ENCODE peak calls at places on chromosomes 11 and 22, in six cellular contexts. S, V, F, M, Q and R are unnamed samples.

GRCh38 chr11:102946237-102946636 is 9.3 kb downstream of the MMP13 start:
- DNase-seq in S (no peak), V (no peak), F (no peak), M (no peak), Q (no peak), R (no peak)

GRCh38 chr11:61974766-61975631 is 7.6 kb upstream of the FTH1 start:
- DNase-seq in S (no peak), V (no peak), F (peak), M (peak), Q (peak), R (no peak)

GRCh38 chr11:15793032-15793996 is 563.0 kb downstream of the SOX6 start:
- DNase-seq in S (no peak), V (no peak), F (no peak), M (no peak), Q (no peak), R (peak)

GRCh38 chr11:102345923-102346322 is 1.1 kb upstream of the BIRC2 start:
- DNase-seq in S (no peak), V (no peak), F (no peak), M (no peak), Q (no peak), R (peak)

GRCh38 chr11:104764718-104765045 is 133.6 kb downstream of the CASP12 start:
- DNase-seq in S (no peak), V (no peak), F (no peak), M (no peak), Q (no peak), R (no peak)

GRCh38 chr11:18135308-18135707 is 2.9 kb downstream of the MRGPRX3 start:
- DNase-seq in S (peak), V (no peak), F (no peak), M (no peak), Q (no peak), R (no peak)

GRCh38 chr11:115180272-115180671 is 323.9 kb downstream of the CADM1 start:
- DNase-seq in S (no peak), V (no peak), F (no peak), M (no peak), Q (no peak), R (no peak)

GRCh38 chr11:1156506-1157340 is 1.0 kb upstream of the MUC5AC start:
- DNase-seq in S (no peak), V (no peak), F (no peak), M (no peak), Q (no peak), R (no peak)

GRCh38 chr22:32613773-32614172 is 139.2 kb downstream of the FBXO7 start:
- DNase-seq in S (no peak), V (no peak), F (no peak), M (no peak), Q (no peak), R (no peak)

GRCh38 chr11:87290304-87290922 is 252.7 kb downstream of the TMEM135 start:
- DNase-seq in S (peak), V (no peak), F (no peak), M (no peak), Q (no peak), R (peak)

GRCh38 chr22:19108807-19109197 is 13.4 kb downstream of the DGCR2 start:
- DNase-seq in S (no peak), V (no peak), F (no peak), M (no peak), Q (no peak), R (no peak)

GRCh38 chr11:563812-564578 is 3.2 kb downstream of the RASSF7 start:
- DNase-seq in S (no peak), V (no peak), F (peak), M (no peak), Q (no peak), R (no peak)

GRCh38 chr22:46514592-46515207 is 22.7 kb downstream of the CELSR1 start:
- DNase-seq in S (no peak), V (no peak), F (no peak), M (no peak), Q (no peak), R (peak)

GRCh38 chr11:76838422-76839068 is 22.2 kb upstream of the ACER3 start:
- DNase-seq in S (peak), V (no peak), F (no peak), M (no peak), Q (no peak), R (no peak)
- TF ChIP-seq CTCF in S (peak), V (no peak), F (no peak), M (no peak), Q (no peak), R (no peak)

GRCh38 chr11:122098223-122098980 is 17.6 kb downstream of the BLID start:
- DNase-seq in S (no peak), V (no peak), F (no peak), M (no peak), Q (no peak), R (no peak)
- H3K27ac ChIP-seq in S (no peak), V (no peak), F (peak), M (no peak), Q (peak), R (no peak)

GRCh38 chr11:116831790-116832349 is 2.2 kb downstream of the APOC3 start:
- DNase-seq in S (no peak), V (no peak), F (no peak), M (no peak), Q (no peak), R (no peak)

GRCh38 chr11:116833816-116834534 is 3.4 kb downstream of the APOA1 start:
- DNase-seq in S (no peak), V (no peak), F (no peak), M (peak), Q (no peak), R (no peak)

GRCh38 chr11:116833491-116833815 is 3.7 kb downstream of the APOC3 start:
- DNase-seq in S (no peak), V (no peak), F (no peak), M (no peak), Q (no peak), R (no peak)

GRCh38 chr11:116830184-116830912 is 641 bp downstream of the APOC3 start:
- DNase-seq in S (no peak), V (no peak), F (no peak), M (no peak), Q (no peak), R (no peak)

GRCh38 chr11:116832350-116833290 is 2.9 kb downstream of the APOC3 start:
- DNase-seq in S (no peak), V (no peak), F (no peak), M (peak), Q (no peak), R (no peak)
- TF ChIP-seq CTCF in S (no peak), V (peak), F (no peak), M (peak), Q (no peak), R (no peak)

GRCh38 chr11:75475767-75476650 is 43.0 kb upstream of the KLHL35 start:
- DNase-seq in S (no peak), V (no peak), F (no peak), M (no peak), Q (peak), R (peak)
- H3K27ac ChIP-seq in S (no peak), V (no peak), F (peak), M (no peak), Q (peak), R (peak)

DNA sequence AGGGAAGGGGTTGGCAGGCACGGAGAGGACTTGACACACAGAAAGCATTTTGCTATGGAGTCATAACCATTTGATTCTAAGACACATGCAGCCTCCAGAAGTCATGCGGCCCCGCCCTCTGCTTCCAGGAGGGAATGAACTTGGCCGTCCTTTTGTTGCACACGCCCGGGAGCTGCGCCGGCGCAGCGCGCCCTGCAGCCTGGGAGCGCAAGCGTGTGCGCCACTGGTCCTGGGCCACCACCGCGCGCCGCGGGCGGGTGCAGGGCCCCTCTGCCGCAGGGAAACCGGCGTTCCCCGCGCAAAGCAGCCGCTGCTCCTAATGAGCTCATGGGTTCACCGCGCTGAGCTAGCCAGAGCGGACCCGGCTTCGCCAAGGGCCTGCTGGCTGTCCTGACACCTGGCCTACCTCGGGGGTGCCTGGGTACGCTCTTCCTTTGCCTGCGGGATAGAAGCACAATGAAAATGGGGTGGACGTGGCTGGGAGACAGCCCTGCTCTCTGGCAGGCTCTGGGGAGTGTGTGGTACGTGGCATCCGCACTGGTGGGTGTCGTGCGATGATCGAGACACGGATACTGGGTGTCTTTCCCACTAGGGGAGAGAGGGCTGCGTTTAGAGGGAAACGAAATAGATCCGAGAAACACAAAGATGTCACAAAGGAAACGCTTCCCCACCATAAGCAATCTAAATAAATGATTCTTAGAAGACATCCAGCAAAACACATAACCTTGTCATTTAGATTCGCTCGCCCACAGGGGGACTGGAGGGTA is 669 bp downstream of the MICAL3 start:
- DNase-seq in S (peak), V (no peak), F (peak), M (peak), Q (peak), R (peak)
- TF ChIP-seq CTCF in S (no peak), V (no peak), F (no peak), M (peak), Q (no peak), R (no peak)

GRCh38 chr11:78259777-78260470 is 71.2 kb downstream of the USP35 start:
- DNase-seq in S (no peak), V (no peak), F (no peak), M (no peak), Q (no peak), R (no peak)

GRCh38 chr11:78257654-78258053 is 68.9 kb downstream of the USP35 start:
- DNase-seq in S (no peak), V (no peak), F (no peak), M (no peak), Q (no peak), R (no peak)

GRCh38 chr11:78261869-78262637 is 73.3 kb downstream of the USP35 start:
- DNase-seq in S (no peak), V (no peak), F (no peak), M (no peak), Q (no peak), R (no peak)

GRCh38 chr11:78262710-78263109 is 74.0 kb downstream of the USP35 start:
- DNase-seq in S (no peak), V (no peak), F (no peak), M (no peak), Q (no peak), R (no peak)

DNA sequence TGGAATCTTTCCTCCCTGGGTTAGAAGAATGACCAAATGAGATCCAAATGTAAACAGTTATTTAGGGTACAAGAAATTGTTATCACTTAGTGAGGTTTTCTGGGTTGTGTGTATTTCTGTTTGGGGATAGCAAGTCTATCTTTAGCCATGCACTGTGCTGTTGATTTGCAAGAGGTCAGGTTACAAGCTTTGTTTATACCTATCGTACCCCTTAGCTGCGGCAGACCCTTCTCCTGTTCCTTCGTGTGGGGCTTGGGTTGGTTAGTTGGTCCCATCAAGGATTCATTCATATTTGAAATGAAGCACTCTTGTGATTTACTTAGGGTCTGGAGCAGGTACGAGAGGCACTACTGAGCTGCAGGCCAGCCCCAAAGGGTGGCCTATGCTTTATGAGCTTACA is 72.6 kb downstream of the USP35 start:
- DNase-seq in S (peak), V (no peak), F (no peak), M (no peak), Q (no peak), R (no peak)
- H3K27ac ChIP-seq in S (no peak), V (no peak), F (no peak), M (no peak), Q (no peak), R (no peak)

GRCh38 chr11:77457340-77457739 is 16.6 kb downstream of the PAK1 start:
- DNase-seq in S (peak), V (no peak), F (no peak), M (no peak), Q (no peak), R (no peak)

GRCh38 chr11:77449784-77450183 is 24.1 kb downstream of the PAK1 start:
- DNase-seq in S (no peak), V (no peak), F (no peak), M (no peak), Q (no peak), R (no peak)

GRCh38 chr11:77455740-77456139 is 18.2 kb downstream of the PAK1 start:
- DNase-seq in S (no peak), V (no peak), F (no peak), M (no peak), Q (no peak), R (no peak)

GRCh38 chr11:77450227-77450626 is 23.7 kb downstream of the PAK1 start:
- DNase-seq in S (no peak), V (no peak), F (no peak), M (no peak), Q (no peak), R (no peak)

DNA sequence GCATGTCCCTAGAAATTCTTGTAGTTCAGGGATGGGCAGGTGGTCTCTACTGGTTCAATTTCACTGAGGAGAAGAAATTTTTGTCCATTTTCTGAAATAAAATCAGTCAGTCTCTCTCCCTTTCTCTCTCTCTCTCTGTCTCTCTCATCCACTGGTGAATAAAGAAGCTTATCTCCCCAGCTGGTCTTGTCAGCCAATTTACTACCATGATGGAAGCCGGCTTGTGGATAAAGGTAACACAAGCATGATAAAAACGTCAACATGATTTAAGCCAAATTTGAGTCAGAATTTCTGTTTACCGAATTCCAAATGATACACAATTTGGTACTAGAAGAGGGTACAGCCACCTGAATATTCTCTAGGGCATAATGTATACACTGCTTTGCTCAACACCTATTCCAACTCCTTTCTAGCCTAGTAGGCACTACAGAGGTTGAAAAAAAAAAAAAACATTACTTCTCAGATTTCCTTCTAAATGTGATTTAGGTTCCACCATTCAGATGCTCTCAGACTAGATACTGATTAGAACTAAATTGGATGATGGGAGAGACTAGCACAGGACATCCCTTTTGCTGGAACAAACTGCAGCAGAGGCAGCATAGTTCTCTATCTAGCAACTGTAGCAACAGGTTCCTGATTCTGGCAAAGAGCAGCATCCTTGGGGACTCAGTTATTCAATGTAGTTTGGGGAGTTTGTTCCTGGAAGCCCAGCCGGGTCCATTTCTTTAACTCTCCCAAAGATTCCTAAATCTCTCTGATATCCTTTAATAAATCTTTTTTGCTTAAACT is 18.8 kb downstream of the PAK1 start:
- DNase-seq in S (no peak), V (no peak), F (no peak), M (no peak), Q (no peak), R (no peak)
- TF ChIP-seq CTCF in S (no peak), V (no peak), F (no peak), M (no peak), Q (no peak), R (no peak)

GRCh38 chr11:134399996-134400395 is 12.0 kb downstream of the B3GAT1 start:
- DNase-seq in S (no peak), V (no peak), F (no peak), M (no peak), Q (no peak), R (no peak)

GRCh38 chr11:134399293-134399654 is 12.8 kb downstream of the B3GAT1 start:
- DNase-seq in S (no peak), V (no peak), F (no peak), M (no peak), Q (no peak), R (no peak)

GRCh38 chr11:134398079-134398444 is 14.0 kb downstream of the B3GAT1 start:
- DNase-seq in S (no peak), V (no peak), F (peak), M (peak), Q (no peak), R (peak)

GRCh38 chr11:134397304-134398078 is 14.6 kb downstream of the B3GAT1 start:
- DNase-seq in S (no peak), V (no peak), F (no peak), M (no peak), Q (no peak), R (no peak)

GRCh38 chr11:134398644-134399292 is 13.3 kb downstream of the B3GAT1 start:
- DNase-seq in S (no peak), V (no peak), F (no peak), M (no peak), Q (no peak), R (no peak)
- H3K27ac ChIP-seq in S (no peak), V (no peak), F (no peak), M (peak), Q (no peak), R (no peak)

DNA sequence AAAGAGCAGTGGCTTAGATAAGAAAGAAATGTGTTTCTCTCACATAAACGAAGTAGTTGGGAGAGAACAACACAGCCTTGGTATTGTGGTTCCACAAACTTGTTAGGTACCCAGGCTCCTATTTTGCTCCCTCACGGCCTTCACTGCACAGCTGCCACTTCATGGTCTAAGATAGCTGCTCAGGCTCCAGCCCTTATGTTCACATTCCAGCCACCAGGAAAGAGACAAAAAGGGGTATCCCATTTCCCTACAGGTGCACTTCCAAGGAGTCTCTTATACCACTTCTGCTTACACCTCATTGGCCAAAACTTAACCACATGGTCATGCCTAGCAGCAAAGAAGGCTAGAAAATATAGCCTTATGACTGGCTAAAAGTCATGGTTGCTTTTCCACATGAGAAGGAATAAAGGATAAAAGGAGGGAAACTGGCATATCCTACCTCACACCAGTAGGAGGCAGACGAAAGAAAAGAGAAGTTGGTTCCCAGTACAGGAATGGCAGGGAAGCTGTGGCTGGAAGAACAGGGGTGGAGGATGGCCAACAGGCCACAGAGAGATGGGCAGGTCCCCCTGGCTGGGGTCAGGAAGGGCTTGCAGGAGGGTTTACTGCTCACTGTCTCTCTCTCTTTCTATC is 5.4 kb upstream of the HDHD5 start:
- DNase-seq in S (peak), V (no peak), F (no peak), M (no peak), Q (no peak), R (no peak)
- TF ChIP-seq CTCF in S (peak), V (peak), F (no peak), M (peak), Q (no peak), R (no peak)